ENCODE peak calls at places on chromosomes 7 and 10, in four cellular contexts. A, V, U and S are unnamed samples.

GRCh38 chr10:132974249-132974796 is 32.0 kb upstream of the CFAP46 start:
- ATAC-seq in A (no peak), V (no peak), U (no peak), S (no peak)

GRCh38 chr7:66409493-66409892 is 204.4 kb downstream of the TPST1 start:
- ATAC-seq in A (no peak), V (no peak), U (no peak), S (no peak)

GRCh38 chr7:142299226-142299625 is 41.4 kb upstream of the PRSS58 start:
- ATAC-seq in A (no peak), V (no peak), U (no peak), S (no peak)

GRCh38 chr7:123637203-123637602 is 18.5 kb upstream of the LMOD2 start:
- ATAC-seq in A (no peak), V (no peak), U (no peak), S (no peak)

GRCh38 chr10:110629680-110630191 is 14.4 kb upstream of the RBM20 start:
- ATAC-seq in A (no peak), V (no peak), U (peak; percentile 52), S (peak; percentile 81)

GRCh38 chr7:43625977-43626376 is 43.1 kb downstream of the STK17A start:
- ATAC-seq in A (peak; percentile 40), V (peak; percentile 17), U (no peak), S (no peak)

GRCh38 chr10:21507066-21507669 is 18.3 kb downstream of the SKIDA1 start:
- ATAC-seq in A (no peak), V (no peak), U (no peak), S (no peak)

GRCh38 chr10:132371641-132372081 is 25.3 kb upstream of the PWWP2B start:
- ATAC-seq in A (no peak), V (no peak), U (no peak), S (no peak)

GRCh38 chr10:66780796-66781195 is 145.0 kb upstream of the LRRTM3 start:
- ATAC-seq in A (no peak), V (no peak), U (no peak), S (no peak)

GRCh38 chr10:43069597-43069996 is 7.3 kb upstream of the RET start:
- ATAC-seq in A (no peak), V (no peak), U (no peak), S (no peak)

GRCh38 chr7:47580175-47580701 is 1.7 kb downstream of the TNS3 start:
- ATAC-seq in A (no peak), V (peak; percentile 40), U (no peak), S (no peak)

GRCh38 chr7:47581821-47582747 is at the start of gene TNS3:
- ATAC-seq in A (peak; percentile 80), V (peak; percentile 76), U (peak; percentile 79), S (peak; percentile 53)

GRCh38 chr7:47581442-47581820 is 480 bp downstream of the TNS3 start:
- ATAC-seq in A (peak; percentile 26), V (peak; percentile 68), U (peak; percentile 39), S (peak; percentile 11)

GRCh38 chr7:47579458-47579857 is 2.5 kb downstream of the TNS3 start:
- ATAC-seq in A (no peak), V (no peak), U (no peak), S (no peak)

GRCh38 chr7:47580811-47581331 is 1.0 kb downstream of the TNS3 start:
- ATAC-seq in A (no peak), V (peak; percentile 30), U (no peak), S (no peak)
- TF ChIP-seq CTCF in A (no peak), V (no peak), U (no peak), S (no peak)

DNA sequence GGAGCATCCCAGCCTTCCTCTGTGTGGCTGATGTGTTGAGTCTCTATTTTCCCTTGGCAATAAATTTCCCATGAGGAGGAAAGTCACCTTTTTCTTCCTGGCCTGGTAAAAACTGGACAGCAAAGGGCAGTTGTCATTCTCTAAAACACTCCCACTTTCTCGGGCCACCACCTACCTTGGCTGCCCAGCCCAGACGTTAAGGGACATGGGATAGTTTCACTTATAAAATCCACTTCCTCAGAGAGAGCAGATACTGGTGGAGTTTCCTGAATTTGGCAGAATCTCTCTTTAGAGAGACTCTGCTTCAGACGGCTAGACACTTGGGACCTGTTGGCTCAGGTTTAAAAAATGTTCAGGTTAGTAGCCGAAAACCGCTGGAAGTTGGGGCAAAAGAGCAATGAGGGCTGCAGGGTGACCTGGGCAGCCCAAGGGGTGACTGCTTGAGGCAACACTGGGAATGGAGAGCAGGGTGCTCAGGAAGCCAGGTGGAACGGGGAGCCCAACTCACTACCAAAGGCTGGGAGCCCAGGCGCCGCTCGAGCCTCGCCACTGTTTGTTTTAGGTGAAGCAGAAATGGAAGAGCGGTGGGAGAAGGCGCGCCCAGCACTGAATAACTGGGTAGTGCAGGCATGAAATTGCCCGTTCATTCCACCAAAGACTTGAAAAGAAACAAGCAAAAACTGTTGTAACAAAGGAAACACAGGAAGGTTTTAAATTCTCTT is 186.1 kb downstream of the TRIL start:
- ATAC-seq in A (no peak), V (no peak), U (no peak), S (no peak)
- TF ChIP-seq CTCF in A (no peak), V (no peak), U (no peak), S (no peak)

GRCh38 chr10:27799046-27799445 is 53.4 kb upstream of the MKX start:
- ATAC-seq in A (no peak), V (no peak), U (no peak), S (no peak)

GRCh38 chr10:27792191-27792590 is 46.6 kb upstream of the MKX start:
- ATAC-seq in A (no peak), V (no peak), U (no peak), S (no peak)

GRCh38 chr10:27794157-27794556 is 48.5 kb upstream of the MKX start:
- ATAC-seq in A (no peak), V (no peak), U (no peak), S (no peak)
- TF ChIP-seq CTCF in A (no peak), V (peak; percentile 25), U (peak; percentile 17), S (peak; percentile 56)

DNA sequence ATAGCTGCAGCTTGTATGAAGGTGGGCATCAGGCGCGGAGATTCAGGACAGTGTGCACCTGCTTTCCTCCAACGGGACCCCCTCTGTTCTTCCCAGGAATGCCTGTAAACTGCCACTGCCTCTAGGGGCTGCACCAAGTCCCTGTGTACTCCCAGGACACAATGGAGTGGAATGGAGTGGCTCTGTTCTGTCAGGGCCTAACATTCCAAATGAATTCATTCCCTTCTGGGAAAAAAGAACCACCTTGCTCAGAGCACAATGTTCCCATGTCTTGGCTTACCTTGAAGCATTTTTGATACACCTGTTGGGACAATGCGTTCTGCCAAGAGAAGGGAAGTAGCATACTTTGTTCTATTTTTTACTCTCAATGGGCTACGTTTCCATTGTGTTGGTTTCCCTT is 339.4 kb downstream of the FRMD4A start:
- ATAC-seq in A (no peak), V (peak; percentile 23), U (no peak), S (no peak)
- TF ChIP-seq CTCF in A (no peak), V (no peak), U (no peak), S (no peak)

GRCh38 chr7:149319376-149319775 is 57.4 kb downstream of the ZNF783 start:
- ATAC-seq in A (no peak), V (no peak), U (no peak), S (no peak)

GRCh38 chr7:149321978-149322541 is 60.1 kb downstream of the ZNF783 start:
- ATAC-seq in A (no peak), V (peak; percentile 79), U (no peak), S (no peak)

GRCh38 chr7:149320313-149321124 is 58.5 kb downstream of the ZNF783 start:
- ATAC-seq in A (no peak), V (no peak), U (no peak), S (no peak)

GRCh38 chr7:149316606-149317005 is 54.6 kb downstream of the ZNF783 start:
- ATAC-seq in A (no peak), V (no peak), U (no peak), S (no peak)

GRCh38 chr7:149317986-149318672 is 56.1 kb downstream of the ZNF783 start:
- ATAC-seq in A (no peak), V (no peak), U (no peak), S (no peak)
- TF ChIP-seq CTCF in A (no peak), V (no peak), U (no peak), S (no peak)

GRCh38 chr7:149815121-149815520 is 23.1 kb upstream of the ZNF862 start:
- ATAC-seq in A (no peak), V (no peak), U (no peak), S (no peak)
- TF ChIP-seq CTCF in A (no peak), V (no peak), U (no peak), S (no peak)

DNA sequence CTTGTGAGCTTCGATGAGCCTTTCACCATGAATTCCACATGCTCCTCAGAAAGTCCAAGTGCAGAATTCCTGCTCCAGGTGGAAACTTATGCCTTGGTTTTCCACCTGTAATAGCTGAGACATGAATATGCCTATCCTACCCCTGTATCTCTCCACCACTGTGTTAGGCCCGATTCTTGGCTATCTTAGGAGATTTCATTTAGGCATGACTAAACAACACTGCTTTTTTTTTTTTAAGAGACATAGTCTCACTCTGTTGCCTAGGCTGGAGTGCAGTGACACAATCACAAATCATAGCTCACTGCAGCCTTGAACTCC is 57.2 kb downstream of the NCAPG2 start:
- ATAC-seq in A (no peak), V (no peak), U (no peak), S (no peak)
- TF ChIP-seq CTCF in A (no peak), V (no peak), U (no peak), S (no peak)

DNA sequence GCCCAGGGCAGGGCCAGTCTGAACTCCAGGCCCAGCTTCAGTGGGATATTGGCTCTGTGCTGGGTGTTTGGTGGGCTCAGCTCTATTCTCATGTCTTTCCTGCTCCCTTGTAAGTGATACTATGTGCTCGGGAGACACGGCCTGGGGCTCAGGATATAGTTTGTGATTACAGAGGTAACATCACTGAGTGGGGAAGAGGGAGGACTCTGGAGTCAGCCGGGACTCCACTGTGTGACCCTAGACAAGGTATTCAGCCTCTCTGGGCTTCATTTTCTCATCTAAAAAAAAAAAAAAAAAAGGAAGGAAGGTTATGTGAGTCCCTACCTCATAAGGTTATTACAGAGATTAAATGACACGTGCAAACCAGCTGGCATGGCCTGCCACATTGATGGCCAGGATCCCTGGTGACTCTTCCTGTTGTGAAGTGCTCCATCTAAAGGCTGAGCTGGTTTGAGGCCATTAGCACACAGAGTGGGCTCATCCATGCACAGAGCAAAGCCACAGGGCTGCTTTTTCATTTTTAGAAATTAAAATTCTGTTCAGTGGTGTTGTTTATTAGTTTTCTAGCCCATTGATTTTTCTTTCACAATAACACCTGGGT is 15.7 kb downstream of the SLC13A4 start:
- ATAC-seq in A (no peak), V (peak; percentile 31), U (no peak), S (no peak)
- TF ChIP-seq CTCF in A (no peak), V (no peak), U (no peak), S (no peak)

GRCh38 chr10:86688398-86688921 is 20.1 kb downstream of the LDB3 start:
- ATAC-seq in A (peak; percentile 87), V (peak; percentile 92), U (peak; percentile 49), S (peak; percentile 63)
- TF ChIP-seq CTCF in A (peak; percentile 78), V (peak; percentile 82), U (peak; percentile 84), S (no peak)

GRCh38 chr7:140304071-140304799 is 94.1 kb downstream of the SLC37A3 start:
- ATAC-seq in A (peak; percentile 92), V (peak; percentile 84), U (no peak), S (peak; percentile 55)
- TF ChIP-seq CTCF in A (peak; percentile 81), V (peak; percentile 36), U (peak; percentile 27), S (no peak)